ENCODE peak calls at places on chromosomes 5 and 9, in six cellular contexts. G, K, P, E, X and I are unnamed samples.

GRCh38 chr9:109600142-109600541 is 102.0 kb upstream of the PTPN3 start:
- DNase-seq in K (no peak), E (no peak), X (no peak), P (no peak), G (peak; percentile 34), I (no peak)

GRCh38 chr9:87020169-87020935 is 73.0 kb upstream of the GAS1 start:
- DNase-seq in P (no peak), K (no peak), G (no peak), E (no peak), X (no peak), I (no peak)

GRCh38 chr9:27125030-27125429 is 16.0 kb downstream of the TEK start:
- DNase-seq in X (no peak), G (no peak), P (peak; percentile 84), E (no peak), K (no peak), I (no peak)

GRCh38 chr5:140020601-140021177 is 22.4 kb downstream of the NRG2 start:
- DNase-seq in G (peak; percentile 32), K (no peak), X (no peak), E (no peak), P (peak; percentile 29), I (no peak)

GRCh38 chr5:169429044-169429443 is 128.1 kb upstream of the SLIT3 start:
- DNase-seq in P (no peak), G (no peak), K (no peak), E (no peak), X (no peak), I (no peak)

GRCh38 chr9:78866228-78867132 is 569.6 kb downstream of the PSAT1 start:
- DNase-seq in K (no peak), P (no peak), G (no peak), E (no peak), X (no peak), I (no peak)

GRCh38 chr5:151058891-151059611 is 21.8 kb downstream of the TNIP1 start:
- DNase-seq in G (no peak), K (no peak), E (no peak), X (no peak), P (no peak), I (no peak)

GRCh38 chr5:142821733-142822487 is 51.7 kb downstream of the ARHGAP26 start:
- DNase-seq in G (no peak), E (peak; percentile 49), X (no peak), K (no peak), P (no peak), I (no peak)

GRCh38 chr9:34568783-34569182 is 20.7 kb downstream of the CNTFR start:
- DNase-seq in G (no peak), X (no peak), P (no peak), K (no peak), E (no peak), I (no peak)

GRCh38 chr5:32223972-32224608 is 50.0 kb upstream of the GOLPH3 start:
- DNase-seq in G (no peak), K (no peak), X (no peak), P (no peak), E (no peak), I (no peak)

GRCh38 chr9:108162664-108163063 is 673.1 kb upstream of the KLF4 start:
- DNase-seq in G (no peak), K (no peak), X (no peak), P (no peak), E (no peak), I (no peak)

GRCh38 chr9:36332006-36332405 is 68.1 kb downstream of the RNF38 start:
- DNase-seq in K (no peak), E (no peak), G (no peak), P (no peak), X (no peak), I (no peak)

GRCh38 chr5:16492398-16493175 is 27.0 kb upstream of the ZNF622 start:
- DNase-seq in K (no peak), E (no peak), G (peak; percentile 35), P (no peak), X (no peak), I (no peak)

GRCh38 chr9:83469722-83470121 is 68.5 kb downstream of the FRMD3 start:
- DNase-seq in X (no peak), G (no peak), K (no peak), E (no peak), P (no peak), I (no peak)

GRCh38 chr5:59712836-59713487 is 180.6 kb downstream of the PDE4D start:
- DNase-seq in P (no peak), G (no peak), E (peak; percentile 15), K (peak; percentile 17), X (no peak), I (no peak)

GRCh38 chr9:130423272-130423671 is 21.5 kb upstream of the ASS1 start:
- DNase-seq in P (no peak), K (no peak), E (no peak), G (peak; percentile 95), X (no peak), I (no peak)

GRCh38 chr9:93098236-93098946 is 2.4 kb downstream of the CARD19 start:
- DNase-seq in P (peak; percentile 88), K (no peak), G (peak; percentile 87), X (peak; percentile 23), E (peak; percentile 67), I (no peak)

GRCh38 chr9:5557606-5558587 is 47.6 kb downstream of the PDCD1LG2 start:
- DNase-seq in P (no peak), X (peak; percentile 51), K (no peak), E (peak; percentile 83), G (no peak), I (no peak)

GRCh38 chr9:703392-703791 is 138.1 kb upstream of the DMRT1 start:
- DNase-seq in G (no peak), K (no peak), X (no peak), P (no peak), E (no peak), I (no peak)

GRCh38 chr9:14097215-14097614 is 216.7 kb downstream of the NFIB start:
- DNase-seq in X (no peak), K (no peak), P (no peak), G (no peak), E (no peak), I (no peak)

GRCh38 chr9:5437254-5438216 is at the start of gene PLGRKT:
- DNase-seq in P (peak; percentile 91), G (peak; percentile 98), E (peak; percentile 97), X (peak; percentile 88), K (peak; percentile 79), I (peak; percentile 85)

GRCh38 chr5:125295405-125295872 is 549.0 kb upstream of the ZNF608 start:
- DNase-seq in X (no peak), E (no peak), P (no peak), K (no peak), G (no peak), I (no peak)

GRCh38 chr9:209143-209758 is 5.4 kb upstream of the DOCK8 start:
- DNase-seq in X (no peak), G (no peak), K (no peak), E (no peak), P (no peak), I (no peak)

GRCh38 chr5:116654890-116655289 is 80.3 kb upstream of the SEMA6A start:
- DNase-seq in E (no peak), P (no peak), K (no peak), X (no peak), G (no peak), I (no peak)

GRCh38 chr9:124238546-124239140 is 19.1 kb upstream of the NEK6 start:
- DNase-seq in G (no peak), K (no peak), E (peak; percentile 48), P (no peak), X (peak; percentile 45), I (no peak)

GRCh38 chr9:121698627-121699270 is 47.3 kb downstream of the DAB2IP start:
- DNase-seq in P (peak; percentile 75), G (no peak), X (peak; percentile 10), K (peak; percentile 83), E (no peak), I (no peak)